ENCODE peak calls at places on chromosomes 16 and 17, in four cellular contexts. U is ovary, Q is lower leg skin, F is tibial nerve. P is an unnamed sample.

GRCh38 chr17:75707096-75707720 is 14.1 kb upstream of the ITGB4 start:
- DNase-seq in U (no peak), F (no peak), Q (no peak), P (no peak)

GRCh38 chr16:57469917-57470470 is 7.5 kb downstream of the POLR2C start:
- DNase-seq in F (no peak), U (no peak), Q (no peak), P (peak)

GRCh38 chr16:20327444-20328041 is at the start of gene GP2:
- DNase-seq in Q (no peak), U (no peak), F (no peak), P (no peak)

GRCh38 chr17:37392024-37392590 is 14.5 kb downstream of the ACACA start:
- DNase-seq in F (no peak), Q (no peak), U (no peak), P (no peak)

GRCh38 chr17:73695035-73695738 is 50.9 kb upstream of the SDK2 start:
- DNase-seq in F (no peak), U (no peak), Q (no peak), P (no peak)

GRCh38 chr17:19935169-19935568 is 42.5 kb downstream of the AKAP10 start:
- DNase-seq in Q (no peak), U (no peak), F (no peak), P (no peak)

GRCh38 chr17:10058924-10059683 is 139.3 kb downstream of the GAS7 start:
- DNase-seq in Q (no peak), F (no peak), U (no peak), P (no peak)

GRCh38 chr16:85751665-85752501 is 987 bp upstream of the C16orf74 start:
- DNase-seq in U (no peak), Q (no peak), F (no peak), P (no peak)

GRCh38 chr17:71110326-71110725 is 941.0 kb downstream of the KCNJ2 start:
- DNase-seq in U (no peak), Q (no peak), F (no peak), P (no peak)

DNA sequence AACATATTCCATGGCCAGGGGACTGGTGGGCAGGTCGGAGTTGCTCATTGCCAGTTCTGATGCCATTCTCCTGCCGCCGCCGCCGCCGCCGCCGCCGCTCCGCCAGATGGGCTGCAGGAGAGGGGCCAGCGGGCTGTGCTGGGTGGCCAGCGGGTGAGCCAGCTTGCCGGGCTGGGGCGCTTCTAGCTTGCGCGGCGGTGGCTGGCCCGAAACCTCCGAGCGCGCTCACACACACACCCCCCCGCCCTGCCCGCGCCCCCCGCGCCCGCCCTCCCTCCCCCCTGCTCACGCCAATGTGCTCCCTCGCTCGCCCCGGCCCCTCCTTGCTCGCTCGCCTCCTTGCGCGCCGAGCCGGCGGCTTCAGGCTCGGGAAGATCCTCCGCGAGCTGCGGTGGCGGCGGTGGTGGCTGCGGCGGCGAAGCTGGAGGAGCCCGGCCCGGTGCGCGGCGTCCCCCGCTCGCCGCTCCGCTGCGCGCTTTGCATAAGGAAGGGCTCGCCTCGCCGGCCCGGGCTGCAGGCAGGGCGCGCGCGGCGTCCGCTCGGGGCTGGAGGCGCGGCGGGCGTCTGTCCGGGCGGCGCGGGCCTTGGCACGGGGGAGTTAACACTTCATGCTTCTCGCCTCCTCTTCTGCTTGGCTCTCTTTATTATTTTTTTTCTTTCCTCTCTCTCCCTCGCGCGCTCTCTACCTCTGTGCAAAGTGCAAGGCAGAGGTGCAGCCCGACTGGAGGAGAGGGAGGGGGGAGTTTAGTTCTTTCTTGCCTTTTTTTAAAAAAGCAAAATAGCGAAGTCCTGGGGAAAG is 501 bp downstream of the MAF start:
- DNase-seq in U (peak), F (no peak), Q (no peak), P (peak)
- TF ChIP-seq POLR2A in U (peak), F (no peak), Q (no peak), P (no peak)

DNA sequence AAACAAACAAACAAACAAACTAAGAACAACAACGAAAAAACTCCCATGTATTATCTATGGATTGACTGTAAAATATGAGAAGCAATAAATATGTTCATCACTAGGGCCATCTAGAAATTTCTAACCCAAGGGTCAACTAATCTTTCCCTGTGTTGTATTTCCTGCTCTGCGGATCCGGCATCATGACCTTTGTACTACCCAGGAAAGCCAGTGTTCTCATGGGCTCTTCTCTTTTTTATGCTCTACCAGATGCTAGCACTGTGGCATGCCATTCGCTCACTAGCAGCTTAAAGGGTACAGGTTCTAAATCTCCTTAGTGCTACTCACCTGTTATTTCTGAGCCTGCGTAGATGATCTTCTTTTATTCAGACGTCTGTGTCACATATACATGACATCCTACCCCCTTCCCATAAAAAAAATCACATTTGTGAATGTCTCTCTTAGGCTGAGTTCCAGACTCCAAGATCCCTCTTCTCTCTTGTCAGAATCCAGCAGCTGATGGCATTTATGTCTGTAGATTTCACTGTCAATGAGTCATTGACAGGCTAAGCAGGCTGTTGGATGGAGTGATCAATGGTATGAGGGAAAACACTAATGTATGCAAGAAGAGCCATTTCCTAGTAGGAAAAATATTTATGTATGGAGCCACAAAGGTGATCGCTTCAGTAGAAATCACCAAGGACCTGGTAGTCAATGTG is 100.0 kb downstream of the WWOX start:
- DNase-seq in Q (no peak), F (no peak), U (no peak), P (no peak)
- TF ChIP-seq POLR2A in Q (no peak), F (no peak), U (no peak), P (no peak)

DNA sequence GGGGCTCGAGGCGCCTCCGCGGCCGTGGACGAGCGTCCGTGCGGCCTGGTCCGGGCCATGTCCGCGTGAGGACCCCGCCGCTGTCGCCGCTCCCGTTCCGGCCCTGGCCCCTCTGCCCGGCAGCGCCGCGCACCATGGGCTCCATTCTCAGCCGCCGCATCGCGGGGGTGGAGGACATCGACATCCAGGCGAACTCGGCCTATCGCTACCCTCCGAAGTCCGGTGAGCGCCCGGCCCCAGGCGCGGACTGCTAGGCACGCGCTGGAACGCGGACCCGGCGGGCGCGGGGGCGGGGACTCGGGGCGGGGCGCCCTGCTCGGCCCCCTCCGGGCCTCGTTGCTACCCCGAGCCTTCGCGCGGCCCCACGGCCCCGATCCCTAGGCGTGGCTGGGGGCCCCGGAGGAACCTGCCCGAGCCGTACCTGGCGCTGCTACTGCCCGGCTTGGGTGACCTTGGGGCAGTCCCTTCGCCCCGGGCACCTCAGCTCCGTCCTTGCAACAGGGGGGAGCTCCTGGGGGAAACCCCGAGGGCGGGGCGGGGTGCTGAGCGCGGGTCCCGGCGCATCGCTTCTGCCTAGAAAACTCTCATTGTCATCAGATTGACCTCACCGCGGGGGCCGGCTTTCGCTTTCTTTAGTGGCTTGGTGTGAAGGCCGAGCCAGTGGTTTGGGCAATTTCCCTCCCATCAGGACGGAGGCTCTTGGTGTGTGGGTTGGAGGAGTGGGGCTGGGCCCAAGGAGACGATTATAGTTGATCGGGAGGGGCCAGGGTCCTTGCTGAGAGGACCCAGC is 396 bp downstream of the MGRN1 start:
- DNase-seq in Q (peak), F (no peak), U (peak), P (peak)
- TF ChIP-seq POLR2A in Q (peak), F (peak), U (peak), P (peak)

GRCh38 chr16:71288570-71288889 is 672 bp downstream of the CMTR2 start:
- DNase-seq in F (no peak), U (no peak), Q (no peak), P (no peak)
- TF ChIP-seq POLR2A in F (no peak), U (no peak), Q (no peak), P (no peak)

GRCh38 chr17:58679263-58680037 is 12.4 kb downstream of the TEX14 start:
- DNase-seq in U (no peak), F (no peak), Q (no peak), P (no peak)
- TF ChIP-seq POLR2A in U (no peak), F (no peak), Q (no peak), P (no peak)

DNA sequence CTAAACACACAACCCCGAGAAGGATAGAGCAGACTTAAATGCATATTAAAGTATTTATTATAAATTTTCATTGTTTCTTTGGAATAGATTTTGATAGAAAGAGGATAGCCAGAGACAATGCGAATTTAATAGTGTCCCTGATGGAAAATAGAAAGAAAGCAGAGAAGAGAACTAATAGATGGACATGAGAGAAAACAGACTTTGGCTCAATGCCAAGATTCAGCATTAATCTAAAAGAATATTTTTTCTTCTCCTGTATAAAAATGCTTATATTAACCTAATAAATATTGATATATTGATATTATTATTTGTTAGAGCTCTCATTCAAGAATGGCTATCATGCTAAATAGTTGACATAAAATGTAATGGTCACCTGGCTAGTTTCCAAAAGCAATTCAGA is 173.4 kb downstream of the KIF2B start:
- DNase-seq in F (no peak), Q (no peak), U (no peak), P (no peak)
- TF ChIP-seq POLR2A in F (no peak), Q (no peak), U (no peak), P (no peak)

GRCh38 chr16:67278773-67279295 is 498 bp upstream of the PLEKHG4 start:
- DNase-seq in F (no peak), U (no peak), Q (peak), P (no peak)

GRCh38 chr16:67277999-67278772 is 1.1 kb upstream of the PLEKHG4 start:
- DNase-seq in F (no peak), U (peak), Q (no peak), P (no peak)

GRCh38 chr16:67277294-67277998 is 1.9 kb upstream of the PLEKHG4 start:
- DNase-seq in U (peak), Q (peak), F (no peak), P (peak)

GRCh38 chr16:67280090-67281015 is 1.0 kb downstream of the PLEKHG4 start:
- DNase-seq in U (no peak), F (no peak), Q (no peak), P (no peak)

GRCh38 chr16:67279296-67280089 is at the start of gene PLEKHG4:
- DNase-seq in F (peak), Q (peak), U (peak), P (peak)
- TF ChIP-seq POLR2A in F (no peak), Q (no peak), U (peak), P (no peak)

DNA sequence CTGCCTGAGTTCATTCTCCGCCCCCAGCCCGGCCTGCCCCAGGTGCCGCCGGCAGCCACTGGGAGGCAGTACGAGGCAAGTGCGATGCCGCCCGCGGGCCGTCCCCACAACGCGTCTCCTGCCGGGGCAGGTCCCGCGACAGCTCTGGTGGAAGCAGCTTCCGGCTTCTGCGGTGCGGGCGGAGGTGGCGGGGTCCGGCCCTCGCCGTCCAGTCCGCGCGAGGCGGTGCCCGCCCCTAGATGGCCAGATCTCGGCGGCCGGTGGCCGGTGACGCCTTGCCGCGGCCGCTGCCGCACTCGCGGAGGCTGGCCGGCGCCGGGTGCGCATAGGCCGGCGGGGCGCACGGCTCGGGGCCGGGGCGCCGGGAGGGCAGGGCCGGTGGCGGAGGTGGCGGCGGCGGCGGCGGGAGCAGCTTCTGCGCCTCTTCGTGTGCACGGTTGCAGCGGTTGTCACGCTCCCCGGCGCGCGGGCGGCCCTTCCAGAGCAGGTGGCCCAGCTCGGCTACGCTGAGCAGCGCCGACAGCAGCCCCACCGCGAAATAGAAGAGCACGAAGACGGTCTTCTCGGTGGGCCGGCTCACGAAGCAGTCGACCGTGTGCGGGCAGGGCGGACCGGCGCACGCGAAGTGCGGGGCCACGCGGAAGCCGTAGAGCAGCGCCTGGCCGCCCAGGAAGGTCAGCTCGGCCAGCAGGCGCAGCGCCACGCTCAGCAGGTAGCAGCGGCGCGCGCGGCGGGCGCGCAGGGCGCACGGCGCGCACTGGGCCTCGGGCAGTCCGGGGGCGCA is 1.6 kb downstream of the GJD3 start:
- DNase-seq in U (peak), F (no peak), Q (no peak), P (peak)
- TF ChIP-seq POLR2A in U (no peak), F (no peak), Q (no peak), P (no peak)